ENCODE peak calls at places on chromosomes 5 and 9, in five cellular contexts. H is dorsolateral prefrontal cortex, T is body of pancreas, U is mammary epithelial cell, C is IMR-90. M is an unnamed sample.

GRCh38 chr9:69115621-69116020 is 58.5 kb upstream of the TJP2 start:
- DNase-seq in H (no peak), T (no peak), U (no peak), C (no peak), M (no peak)

GRCh38 chr9:2859776-2860379 is 16.0 kb upstream of the PUM3 start:
- DNase-seq in H (peak), T (peak), U (peak), C (peak), M (no peak)

GRCh38 chr9:109793196-109793595 is 13.2 kb downstream of the PALM2AKAP2 start:
- DNase-seq in H (no peak), T (no peak), U (peak), C (peak), M (no peak)

GRCh38 chr5:1786621-1787471 is 12.8 kb downstream of the MRPL36 start:
- DNase-seq in H (no peak), T (peak), U (no peak), C (no peak), M (no peak)

GRCh38 chr5:98401645-98402044 is 371.8 kb upstream of the RGMB start:
- DNase-seq in H (no peak), T (no peak), U (no peak), C (peak), M (no peak)

GRCh38 chr9:134772331-134772730 is 108.3 kb upstream of the FCN2 start:
- DNase-seq in H (no peak), T (no peak), U (no peak), C (no peak), M (no peak)

GRCh38 chr9:15243086-15243485 is 63.9 kb downstream of the TTC39B start:
- DNase-seq in H (no peak), T (no peak), U (peak), C (peak), M (no peak)

GRCh38 chr5:71836084-71836483 is 117.0 kb downstream of the CARTPT start:
- DNase-seq in H (no peak), T (no peak), U (no peak), C (peak), M (no peak)

GRCh38 chr9:126222835-126223431 is 103.7 kb upstream of the MVB12B start:
- DNase-seq in H (no peak), T (no peak), U (no peak), C (no peak), M (no peak)

GRCh38 chr5:139649082-139649991 is 1.2 kb downstream of the CXXC5 start:
- DNase-seq in H (peak), T (peak), U (no peak), C (no peak), M (no peak)

GRCh38 chr5:37554938-37555337 is 175.8 kb downstream of the WDR70 start:
- DNase-seq in H (no peak), T (no peak), U (peak), C (no peak), M (no peak)
- TF ChIP-seq CTCF in H (no peak), T (peak), U (peak), C (peak), M (no peak)

GRCh38 chr9:71761938-71762353 is 6.4 kb downstream of the CEMIP2 start:
- DNase-seq in H (no peak), T (peak), U (no peak), C (no peak), M (no peak)
- H3K4me3 ChIP-seq in H (no peak), T (no peak), U (no peak), C (no peak), M (no peak)

DNA sequence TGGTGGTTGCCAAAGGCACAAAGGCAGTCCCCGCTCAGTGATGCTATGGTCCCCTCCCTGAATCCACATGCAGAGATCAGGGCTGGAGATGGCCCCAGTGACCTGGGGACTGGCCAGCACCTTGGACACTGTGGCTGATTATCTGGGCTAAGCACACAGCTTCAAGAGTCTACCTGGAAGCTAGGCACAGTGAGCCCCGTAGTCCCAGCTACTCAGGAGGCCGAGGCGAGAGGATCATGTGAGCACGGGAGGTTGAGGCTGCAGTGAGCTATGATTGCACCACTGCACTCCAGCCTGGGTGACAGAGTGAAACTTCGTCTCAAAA is 8.3 kb upstream of the SCGB3A1 start:
- DNase-seq in H (no peak), T (peak), U (no peak), C (no peak), M (peak)
- H3K27ac ChIP-seq in H (no peak), T (no peak), U (no peak), C (no peak), M (no peak)

GRCh38 chr5:67291671-67292070 is 95.1 kb upstream of the CD180 start:
- DNase-seq in H (peak), T (no peak), U (no peak), C (no peak), M (no peak)
- TF ChIP-seq CTCF in H (no peak), T (no peak), U (no peak), C (no peak), M (no peak)

GRCh38 chr5:177116631-177117373 is 16.8 kb upstream of the NSD1 start:
- DNase-seq in H (peak), T (peak), U (peak), C (peak), M (peak)
- H3K4me3 ChIP-seq in H (peak), T (no peak), U (no peak), C (no peak), M (peak)

GRCh38 chr9:107430071-107430470 is 59.5 kb downstream of the KLF4 start:
- DNase-seq in H (no peak), T (no peak), U (no peak), C (no peak), M (no peak)
- H3K27ac ChIP-seq in H (no peak), T (no peak), U (no peak), C (no peak), M (no peak)

GRCh38 chr5:102561894-102562760 is 63.3 kb upstream of the SLCO6A1 start:
- DNase-seq in H (no peak), T (no peak), U (peak), C (peak), M (no peak)
- TF ChIP-seq CTCF in H (no peak), T (peak), U (peak), C (peak), M (no peak)

GRCh38 chr5:36722913-36723312 is 116.5 kb downstream of the SLC1A3 start:
- DNase-seq in H (no peak), T (no peak), U (no peak), C (peak), M (no peak)
- H3K4me3 ChIP-seq in H (no peak), T (no peak), U (no peak), C (no peak), M (no peak)

DNA sequence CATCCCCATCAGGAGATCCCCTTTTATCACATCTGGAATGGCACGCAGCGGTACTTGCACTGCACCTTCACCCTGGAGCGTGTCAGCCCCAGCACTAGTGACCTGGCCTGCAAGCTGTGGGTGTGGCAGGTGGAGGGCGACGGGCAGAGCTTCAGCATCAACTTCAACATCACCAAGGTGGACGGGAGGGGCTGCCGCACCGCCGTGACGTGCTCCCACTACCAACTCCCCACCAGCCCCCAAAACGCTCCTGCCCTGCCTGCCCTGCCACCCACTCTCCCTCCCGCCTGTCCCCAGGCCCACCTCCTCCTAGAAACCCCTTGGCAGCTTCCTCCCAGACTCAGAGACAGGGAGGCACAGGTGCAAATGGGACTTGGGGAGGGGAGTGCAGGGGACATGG is 20.7 kb downstream of the HK3 start:
- DNase-seq in H (no peak), T (no peak), U (no peak), C (no peak), M (no peak)
- H3K27ac ChIP-seq in H (no peak), T (no peak), U (no peak), C (no peak), M (no peak)

GRCh38 chr9:27280249-27280648 is 16.7 kb downstream of the EQTN start:
- DNase-seq in H (no peak), T (no peak), U (no peak), C (no peak), M (no peak)
- TF ChIP-seq CTCF in H (no peak), T (no peak), U (no peak), C (no peak), M (no peak)